ENCODE peak calls at places on chromosomes 3 and 15, in eight cellular contexts. Q, L, F, A, E, X, R and B are unnamed samples.

GRCh38 chr3:8529197-8529637 is 27.6 kb downstream of the LMCD1 start:
- DNase-seq in A (no peak), R (no peak), Q (no peak), L (no peak), F (no peak), E (no peak), X (no peak), B (no peak)

GRCh38 chr3:194623449-194624290 is 9.5 kb downstream of the TMEM44 start:
- DNase-seq in L (no peak), A (no peak), E (no peak), Q (peak), R (no peak), X (no peak), F (no peak), B (no peak)

GRCh38 chr3:58161435-58162398 is 49.1 kb downstream of the DNASE1L3 start:
- DNase-seq in E (no peak), X (peak), L (no peak), R (no peak), F (peak), A (no peak), Q (peak), B (no peak)

GRCh38 chr15:88703533-88703932 is 64.7 kb downstream of the ISG20 start:
- DNase-seq in F (no peak), A (no peak), E (no peak), X (no peak), Q (no peak), L (no peak), R (no peak), B (no peak)

GRCh38 chr3:108354562-108354961 is 58.2 kb downstream of the HHLA2 start:
- DNase-seq in X (no peak), Q (no peak), R (no peak), L (no peak), E (no peak), F (no peak), A (no peak), B (no peak)

GRCh38 chr3:133745981-133746721 is at the start of gene TF:
- DNase-seq in Q (no peak), F (no peak), A (no peak), X (no peak), E (peak), L (no peak), R (no peak), B (no peak)

GRCh38 chr15:51576911-51577500 is 45.6 kb downstream of the DMXL2 start:
- DNase-seq in Q (no peak), E (no peak), A (no peak), R (no peak), F (no peak), X (peak), L (no peak), B (no peak)

GRCh38 chr3:183634707-183635106 is 716 bp upstream of the KLHL24 start:
- DNase-seq in A (no peak), E (no peak), Q (no peak), X (no peak), R (no peak), F (no peak), L (no peak), B (no peak)

GRCh38 chr3:108914774-108915641 is 38.7 kb downstream of the GUCA1C start:
- DNase-seq in A (peak), X (peak), E (peak), R (peak), L (peak), Q (no peak), F (no peak), B (peak)

GRCh38 chr3:3799173-3800075 is at the start of gene LRRN1:
- DNase-seq in X (peak), A (peak), Q (peak), F (peak), E (peak), L (peak), R (peak), B (peak)

GRCh38 chr3:122890077-122890484 is 95.2 kb downstream of the SLC49A4 start:
- DNase-seq in F (peak), X (peak), Q (peak), E (peak), L (no peak), R (no peak), A (no peak), B (no peak)

GRCh38 chr3:172096881-172097420 is 57.6 kb downstream of the FNDC3B start:
- DNase-seq in F (no peak), E (no peak), A (no peak), L (no peak), R (no peak), X (peak), Q (no peak), B (no peak)

GRCh38 chr3:67706934-67707333 is 52.5 kb upstream of the SUCLG2 start:
- DNase-seq in R (no peak), A (no peak), X (no peak), Q (no peak), L (no peak), E (no peak), F (no peak), B (no peak)

GRCh38 chr3:40980467-40980866 is 218.8 kb upstream of the CTNNB1 start:
- DNase-seq in R (no peak), F (no peak), X (no peak), A (no peak), Q (no peak), L (no peak), E (no peak), B (no peak)

GRCh38 chr15:85753791-85754452 is 40.8 kb downstream of the KLHL25 start:
- DNase-seq in Q (peak), E (no peak), R (no peak), A (no peak), X (no peak), F (peak), L (no peak), B (no peak)

GRCh38 chr15:71707230-71708051 is 102.9 kb upstream of the NR2E3 start:
- DNase-seq in E (no peak), R (no peak), F (no peak), A (no peak), L (no peak), X (no peak), Q (no peak), B (no peak)

GRCh38 chr3:112776000-112776399 is 70.7 kb downstream of the CD200R1L start:
- DNase-seq in X (peak), Q (no peak), F (no peak), R (no peak), A (no peak), L (no peak), E (no peak), B (peak)

GRCh38 chr3:102036015-102036414 is 186.7 kb downstream of the NFKBIZ start:
- DNase-seq in L (no peak), F (no peak), A (no peak), E (no peak), Q (no peak), X (no peak), R (no peak), B (no peak)

GRCh38 chr3:153667341-153667740 is 453.8 kb upstream of the ARHGEF26 start:
- DNase-seq in X (no peak), L (no peak), A (no peak), R (no peak), E (no peak), F (no peak), Q (no peak), B (no peak)

GRCh38 chr3:23254287-23254686 is 51.2 kb downstream of the UBE2E2 start:
- DNase-seq in F (no peak), X (no peak), A (no peak), R (no peak), E (no peak), L (no peak), Q (no peak), B (no peak)

GRCh38 chr3:178445139-178445538 is 91.1 kb upstream of the KCNMB2 start:
- DNase-seq in F (no peak), L (no peak), R (no peak), A (no peak), Q (no peak), E (no peak), X (no peak), B (no peak)

GRCh38 chr3:32626650-32627049 is 56.0 kb upstream of the DYNC1LI1 start:
- DNase-seq in F (no peak), E (no peak), X (no peak), R (no peak), L (no peak), Q (no peak), A (no peak), B (no peak)

GRCh38 chr15:80003934-80004472 is 33.0 kb upstream of the BCL2A1 start:
- DNase-seq in F (no peak), X (no peak), A (no peak), E (no peak), Q (no peak), L (no peak), R (no peak), B (no peak)

GRCh38 chr3:160023476-160023875 is 34.8 kb downstream of the IL12A start:
- DNase-seq in E (no peak), R (no peak), A (no peak), Q (no peak), F (no peak), L (no peak), X (no peak), B (no peak)

GRCh38 chr3:48338635-48339034 is 5.2 kb upstream of the SPINK8 start:
- DNase-seq in A (no peak), R (no peak), L (no peak), Q (no peak), X (no peak), E (no peak), F (no peak), B (no peak)

GRCh38 chr3:158749526-158749925 is 17.3 kb upstream of the RARRES1 start:
- DNase-seq in R (no peak), Q (no peak), F (no peak), X (no peak), A (no peak), L (no peak), E (no peak), B (no peak)

GRCh38 chr15:64775551-64776401 is at the start of gene RBPMS2:
- DNase-seq in E (no peak), A (no peak), X (peak), F (no peak), L (no peak), Q (peak), R (no peak), B (peak)

GRCh38 chr3:33807190-33807589 is 8.8 kb downstream of the PDCD6IP start:
- DNase-seq in F (no peak), X (no peak), A (no peak), L (no peak), R (no peak), E (no peak), Q (no peak), B (no peak)

GRCh38 chr15:39586387-39587171 is 5.7 kb downstream of the THBS1 start:
- DNase-seq in A (no peak), L (no peak), X (peak), R (no peak), E (no peak), F (no peak), Q (no peak), B (no peak)

GRCh38 chr3:152446495-152446894 is 177.8 kb downstream of the MBNL1 start:
- DNase-seq in X (no peak), Q (no peak), R (no peak), F (no peak), L (no peak), E (no peak), A (no peak), B (no peak)

GRCh38 chr15:52078876-52079700 is 33.5 kb downstream of the BCL2L10 start:
- DNase-seq in E (peak), L (no peak), R (peak), F (peak), Q (peak), X (peak), A (peak), B (peak)

GRCh38 chr3:156819842-156820686 is 6.1 kb upstream of the LEKR1 start:
- DNase-seq in E (no peak), A (no peak), R (no peak), F (no peak), X (no peak), Q (no peak), L (no peak), B (no peak)

GRCh38 chr3:112984485-112984884 is 6.3 kb upstream of the GTPBP8 start:
- DNase-seq in R (no peak), E (no peak), L (peak), F (no peak), X (peak), Q (no peak), A (peak), B (no peak)

GRCh38 chr15:48631191-48631770 is 14.2 kb downstream of the FBN1 start:
- DNase-seq in Q (no peak), F (no peak), E (no peak), X (no peak), L (no peak), A (no peak), R (no peak), B (no peak)